ENCODE peak calls at places on chromosomes 7 and 10, in six cellular contexts. R is neural progenitor cell; B is B cell; Q is WTC11; Z is left ventricle myocardium superior; M is stimulated activated CD4-positive, alpha-beta T cell treated with anti-CD3 and anti-CD28 coated beads, Interleukin-15, amount 100 ng/mL, for 24 hours. D is an unnamed sample.

GRCh38 chr10:88851706-88852105 is at the start of gene ANKRD22:
- DNase-seq in R (no peak), B (no peak), Q (no peak), Z (no peak), M (no peak), D (no peak)

GRCh38 chr7:127447326-127447945 is 54.9 kb upstream of the ZNF800 start:
- DNase-seq in R (peak), B (peak), Q (peak), Z (no peak), M (peak), D (peak)

GRCh38 chr7:55081067-55081853 is 62.4 kb downstream of the EGFR start:
- DNase-seq in R (no peak), B (no peak), Q (no peak), Z (no peak), M (no peak), D (no peak)

GRCh38 chr7:151018421-151019129 is 5.7 kb downstream of the ATG9B start:
- DNase-seq in R (peak), B (peak), Q (peak), Z (peak), M (peak), D (no peak)

GRCh38 chr7:91798425-91798824 is 82.1 kb downstream of the MTERF1 start:
- DNase-seq in R (no peak), B (no peak), Q (no peak), Z (no peak), M (no peak), D (no peak)

GRCh38 chr10:20949967-20950366 is 52.9 kb upstream of the NEBL start:
- DNase-seq in R (peak), B (no peak), Q (no peak), Z (no peak), M (no peak), D (no peak)

GRCh38 chr10:124166431-124167125 is 73.2 kb upstream of the CHST15 start:
- DNase-seq in R (no peak), B (no peak), Q (no peak), Z (no peak), M (no peak), D (no peak)

GRCh38 chr10:57925045-57925444 is 342.6 kb downstream of the IPMK start:
- DNase-seq in R (no peak), B (no peak), Q (no peak), Z (no peak), M (no peak), D (no peak)

GRCh38 chr7:123355576-123356195 is 155.9 kb upstream of the SLC13A1 start:
- DNase-seq in R (peak), B (no peak), Q (no peak), Z (no peak), M (no peak), D (no peak)

GRCh38 chr10:50358411-50358810 is 107.1 kb upstream of the ASAH2 start:
- DNase-seq in R (no peak), B (no peak), Q (no peak), Z (no peak), M (no peak), D (no peak)

GRCh38 chr7:26085771-26086170 is 66.2 kb upstream of the NFE2L3 start:
- DNase-seq in R (no peak), B (no peak), Q (no peak), Z (no peak), M (no peak), D (no peak)

GRCh38 chr7:150365673-150366398 is 2.8 kb upstream of the REPIN1 start:
- DNase-seq in R (peak), B (peak), Q (peak), Z (no peak), M (no peak), D (no peak)

GRCh38 chr7:94264756-94265155 is 129.9 kb upstream of the COL1A2 start:
- DNase-seq in R (peak), B (no peak), Q (no peak), Z (no peak), M (no peak), D (no peak)

GRCh38 chr10:120015064-120015463 is 122.5 kb downstream of the SEC23IP start:
- DNase-seq in R (no peak), B (no peak), Q (no peak), Z (no peak), M (no peak), D (no peak)

GRCh38 chr10:59096631-59097030 is 79.8 kb upstream of the PHYHIPL start:
- DNase-seq in R (no peak), B (no peak), Q (no peak), Z (no peak), M (no peak), D (no peak)

GRCh38 chr10:11517150-11517549 is 94.3 kb downstream of the USP6NL start:
- DNase-seq in R (no peak), B (no peak), Q (no peak), Z (no peak), M (peak), D (no peak)

GRCh38 chr7:37131855-37132254 is 316.8 kb downstream of the ELMO1 start:
- DNase-seq in R (no peak), B (no peak), Q (no peak), Z (no peak), M (no peak), D (no peak)

GRCh38 chr7:70568674-70569334 is 563.1 kb upstream of the GALNT17 start:
- DNase-seq in R (no peak), B (no peak), Q (no peak), Z (peak), M (no peak), D (no peak)

GRCh38 chr7:101567231-101567630 is 61.9 kb downstream of the MYL10 start:
- DNase-seq in R (peak), B (no peak), Q (peak), Z (no peak), M (no peak), D (no peak)

GRCh38 chr7:84258628-84259027 is 64.0 kb upstream of the SEMA3A start:
- DNase-seq in R (no peak), B (no peak), Q (no peak), Z (no peak), M (no peak), D (no peak)

GRCh38 chr7:151623766-151624165 is 104.1 kb upstream of the RHEB start:
- DNase-seq in R (no peak), B (no peak), Q (no peak), Z (no peak), M (no peak), D (no peak)